ENCODE peak calls at places on chromosomes 7 and 10, in four cellular contexts. U is stomach, S is K562, G is prostate gland. A is an unnamed sample.

GRCh38 chr10:7192831-7193348 is 217.9 kb downstream of the SFMBT2 start:
- DNase-seq in U (no peak), S (no peak), G (no peak), A (no peak)

GRCh38 chr7:90536449-90536848 is 59.7 kb upstream of the CDK14 start:
- DNase-seq in U (no peak), S (no peak), G (no peak), A (no peak)

GRCh38 chr10:121644501-121644900 is 46.3 kb upstream of the FGFR2 start:
- DNase-seq in U (no peak), S (no peak), G (no peak), A (no peak)

GRCh38 chr10:78757542-78757941 is 311.2 kb upstream of the ZMIZ1 start:
- DNase-seq in U (no peak), S (no peak), G (no peak), A (no peak)

GRCh38 chr7:50661345-50662058 is 96.3 kb upstream of the DDC start:
- DNase-seq in U (no peak), S (no peak), G (no peak), A (no peak)

GRCh38 chr7:8114175-8114574 is 145.6 kb downstream of the GLCCI1 start:
- DNase-seq in U (no peak), S (no peak), G (no peak), A (no peak)

GRCh38 chr7:48887500-48887899 is 36.8 kb upstream of the CDC14C start:
- DNase-seq in U (no peak), S (no peak), G (no peak), A (no peak)

GRCh38 chr10:60735244-60735643 is 43.0 kb upstream of the CDK1 start:
- DNase-seq in U (no peak), S (no peak), G (peak; percentile 93), A (no peak)

GRCh38 chr10:78044699-78045098 is 11.0 kb downstream of the RPS24 start:
- DNase-seq in U (no peak), S (no peak), G (no peak), A (no peak)

GRCh38 chr10:10589540-10589939 is 428.1 kb upstream of the CELF2 start:
- DNase-seq in U (no peak), S (no peak), G (no peak), A (no peak)

GRCh38 chr7:132187391-132187790 is 388.9 kb downstream of the PLXNA4 start:
- DNase-seq in U (no peak), S (no peak), G (no peak), A (no peak)

GRCh38 chr7:124720195-124720594 is 45.4 kb downstream of the GPR37 start:
- DNase-seq in U (no peak), S (no peak), G (no peak), A (no peak)

GRCh38 chr7:103811315-103811714 is 178.1 kb downstream of the RELN start:
- DNase-seq in U (no peak), S (no peak), G (no peak), A (no peak)

GRCh38 chr10:36148207-36148606 is 506.1 kb upstream of the FZD8 start:
- DNase-seq in U (no peak), S (no peak), G (no peak), A (no peak)

GRCh38 chr7:98423043-98423442 is 22.2 kb upstream of the BAIAP2L1 start:
- DNase-seq in U (no peak), S (peak; percentile 41), G (no peak), A (no peak)

GRCh38 chr7:84317536-84317935 is 122.9 kb upstream of the SEMA3A start:
- DNase-seq in U (no peak), S (no peak), G (no peak), A (no peak)

GRCh38 chr7:84314263-84314662 is 119.7 kb upstream of the SEMA3A start:
- DNase-seq in U (no peak), S (no peak), G (no peak), A (no peak)
- TF ChIP-seq POLR2AphosphoS5 in U (no peak), S (no peak), G (no peak), A (no peak)

DNA sequence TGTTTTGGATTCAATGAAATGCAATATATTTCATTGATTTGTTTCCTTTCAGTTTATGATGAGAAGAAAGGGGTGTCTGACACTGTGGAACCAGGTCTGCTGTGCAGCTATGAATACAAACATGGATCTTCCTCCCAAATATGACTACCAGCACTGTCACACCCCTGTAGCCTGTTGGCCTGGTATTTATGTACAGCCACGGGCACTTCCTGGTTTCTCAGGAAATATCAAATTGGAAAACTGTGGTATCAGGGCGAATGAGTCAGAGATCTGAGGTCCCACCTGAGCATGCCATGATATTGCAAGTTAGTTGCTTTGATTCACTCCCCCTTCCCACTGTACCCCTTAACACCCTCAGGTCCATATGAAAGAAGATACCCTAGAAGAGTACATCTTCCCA is 87.8 kb downstream of the DNMBP start:
- DNase-seq in U (no peak), S (no peak), G (no peak), A (no peak)
- TF ChIP-seq POLR2AphosphoS5 in U (peak; percentile 46), S (no peak), G (no peak), A (no peak)

DNA sequence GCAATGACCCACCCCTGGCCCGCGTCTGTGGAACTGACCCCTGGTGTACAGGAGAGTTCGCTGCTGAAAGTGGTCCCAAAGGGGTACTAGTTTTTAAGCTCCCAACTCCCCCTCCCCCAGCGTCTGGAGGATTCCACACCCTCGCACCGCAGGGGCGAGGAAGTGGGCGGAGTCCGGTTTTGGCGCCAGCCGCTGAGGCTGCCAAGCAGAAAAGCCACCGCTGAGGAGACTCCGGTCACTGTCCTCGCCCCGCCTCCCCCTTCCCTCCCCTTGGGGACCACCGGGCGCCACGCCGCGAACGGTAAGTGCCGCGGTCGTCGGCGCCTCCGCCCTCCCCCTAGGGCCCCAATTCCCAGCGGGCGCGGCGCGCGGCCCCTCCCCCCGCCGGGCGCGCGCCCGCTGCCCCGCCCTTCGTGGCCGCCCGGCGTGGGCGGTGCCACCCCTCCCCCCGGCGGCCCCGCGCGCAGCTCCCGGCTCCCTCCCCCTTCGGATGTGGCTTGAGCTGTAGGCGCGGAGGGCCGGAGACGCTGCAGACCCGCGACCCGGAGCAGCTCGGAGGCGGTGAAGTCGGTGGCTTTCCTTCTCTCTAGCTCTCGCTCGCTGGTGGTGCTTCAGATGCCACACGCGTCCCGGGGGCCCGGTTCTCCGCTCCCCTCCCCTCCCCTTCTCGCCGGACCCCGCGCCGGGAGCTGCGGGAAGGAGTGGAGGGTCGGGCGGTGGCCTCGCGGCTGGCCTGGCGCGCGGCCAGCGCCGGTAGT is at the start of gene CBX3:
- DNase-seq in U (peak; percentile 85), S (peak; percentile 85), G (peak; percentile 86), A (peak; percentile 96)
- TF ChIP-seq POLR2AphosphoS5 in U (peak; percentile 92), S (peak; percentile 88), G (peak; percentile 38), A (peak; percentile 85)

GRCh38 chr7:3196629-3197028 is 104.4 kb upstream of the SDK1 start:
- DNase-seq in U (no peak), S (no peak), G (no peak), A (no peak)

GRCh38 chr7:3197567-3198212 is 103.4 kb upstream of the SDK1 start:
- DNase-seq in U (no peak), S (no peak), G (no peak), A (no peak)

GRCh38 chr7:3195160-3195559 is 105.9 kb upstream of the SDK1 start:
- DNase-seq in U (no peak), S (no peak), G (no peak), A (no peak)

GRCh38 chr7:3193721-3194120 is 107.3 kb upstream of the SDK1 start:
- DNase-seq in U (no peak), S (no peak), G (no peak), A (no peak)

DNA sequence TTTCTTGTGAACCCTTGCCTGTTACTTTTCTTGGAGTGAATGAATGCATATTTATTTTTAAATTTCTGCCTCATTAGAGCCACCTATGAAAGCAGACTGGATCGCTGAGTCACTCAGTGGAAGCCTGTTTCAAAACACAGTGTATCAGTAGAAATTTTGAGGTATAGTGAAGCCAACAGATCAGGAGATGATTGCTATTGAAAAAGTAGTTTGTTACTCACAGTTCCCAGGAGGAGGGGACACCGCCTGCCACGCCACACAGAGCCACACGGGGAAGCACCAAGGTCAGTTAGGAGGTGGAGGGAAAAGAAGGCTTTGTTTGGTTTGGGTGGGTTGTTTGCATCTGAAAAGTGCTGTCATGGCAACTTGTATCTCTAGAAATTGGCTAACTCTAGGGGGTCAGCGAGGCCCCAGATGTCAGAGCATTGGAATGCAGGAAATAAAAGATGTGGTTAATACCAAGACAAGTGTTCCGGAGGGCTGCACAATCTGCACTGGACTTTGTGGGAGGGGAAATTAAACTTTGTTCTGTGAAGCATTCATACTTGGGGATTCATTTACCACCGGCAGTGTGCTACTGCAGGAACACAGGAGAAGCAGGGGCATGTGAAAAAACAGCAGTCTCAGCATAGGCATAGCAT is 106.4 kb upstream of the SDK1 start:
- DNase-seq in U (no peak), S (no peak), G (no peak), A (no peak)
- TF ChIP-seq POLR2AphosphoS5 in U (no peak), S (no peak), G (no peak), A (no peak)

GRCh38 chr7:30470783-30471182 is 7.8 kb downstream of the NOD1 start:
- DNase-seq in U (no peak), S (peak; percentile 18), G (no peak), A (no peak)
- TF ChIP-seq POLR2AphosphoS5 in U (peak; percentile 92), S (no peak), G (peak; percentile 32), A (peak; percentile 44)

GRCh38 chr7:22860337-22860736 is 37.7 kb upstream of the TOMM7 start:
- DNase-seq in U (no peak), S (no peak), G (no peak), A (no peak)

GRCh38 chr7:22861576-22861975 is 38.9 kb upstream of the TOMM7 start:
- DNase-seq in U (no peak), S (no peak), G (no peak), A (no peak)

GRCh38 chr7:22859676-22860290 is 37.1 kb upstream of the TOMM7 start:
- DNase-seq in U (no peak), S (no peak), G (no peak), A (no peak)

GRCh38 chr7:22858640-22859561 is 36.3 kb upstream of the TOMM7 start:
- DNase-seq in U (no peak), S (no peak), G (no peak), A (no peak)

DNA sequence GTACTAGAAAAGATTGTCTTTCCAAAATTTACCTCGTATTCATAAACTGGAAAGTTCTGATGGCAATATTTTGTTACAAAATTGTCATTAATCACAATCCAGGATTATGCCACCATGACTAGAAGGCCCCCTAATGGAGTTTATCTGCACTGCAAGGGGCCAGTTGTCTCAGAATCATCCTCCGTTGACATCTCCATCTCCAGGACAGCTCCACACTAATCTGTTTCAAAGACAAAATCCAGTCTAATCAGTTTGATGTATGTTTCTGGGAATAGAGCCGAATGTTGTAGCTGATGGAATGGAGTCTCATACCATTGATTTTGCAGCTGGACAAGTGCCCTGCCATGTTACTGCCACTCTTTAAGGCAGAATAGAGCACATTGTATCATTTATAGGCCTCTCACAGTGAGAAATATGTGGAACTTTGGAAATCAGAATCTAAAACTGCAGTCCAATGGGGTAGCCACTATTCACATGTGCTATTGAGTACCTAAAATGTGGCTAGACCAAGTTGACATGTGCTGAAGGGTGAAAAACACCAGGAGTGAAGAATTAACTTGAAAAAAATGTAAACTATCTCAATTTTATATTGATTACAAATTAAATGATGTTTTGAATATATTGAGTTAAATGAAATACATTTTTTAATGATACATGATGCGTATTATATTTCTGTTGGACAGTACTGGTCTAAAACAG is 38.3 kb upstream of the TOMM7 start:
- DNase-seq in U (no peak), S (peak; percentile 60), G (no peak), A (no peak)
- TF ChIP-seq POLR2AphosphoS5 in U (no peak), S (no peak), G (no peak), A (no peak)

GRCh38 chr10:114042895-114043531 is 653 bp upstream of the ADRB1 start:
- DNase-seq in U (peak; percentile 36), S (no peak), G (peak; percentile 48), A (no peak)
- TF ChIP-seq POLR2AphosphoS5 in U (no peak), S (no peak), G (peak; percentile 65), A (peak; percentile 48)